ENCODE peak calls at places on chromosome 1, in nine cellular contexts. I is pancreas; N is thoracic aorta; L is right lobe of liver; Q is tibial nerve; C is PC-3; U is IMR-90; O is body of pancreas; J is CD8-positive, alpha-beta T cell. R is an unnamed sample. For H3K36me3, the result is how much of the 10 kb centered on the place peaks cover.

GRCh38 chr1:33300673-33301072 is 20.2 kb downstream of the A3GALT2 start:
- DNase-seq in I (peak), N (no peak), L (peak), Q (peak), C (no peak), U (peak), O (peak), J (no peak), R (no peak)

GRCh38 chr1:158998781-158999161 is 10.9 kb upstream of the IFI16 start:
- DNase-seq in I (no peak), N (no peak), L (no peak), Q (peak), C (peak), U (peak), O (peak), J (peak), R (no peak)

GRCh38 chr1:60952566-60953215 is 129.7 kb upstream of the NFIA start:
- DNase-seq in I (no peak), N (no peak), L (no peak), Q (no peak), C (no peak), U (no peak), O (no peak), J (no peak), R (no peak)

GRCh38 chr1:229664133-229664689 is 38.2 kb downstream of the URB2 start:
- DNase-seq in I (peak), N (no peak), L (no peak), Q (no peak), C (no peak), U (peak), O (peak), J (peak), R (peak)

GRCh38 chr1:167439301-167439988 is 78.9 kb downstream of the CD247 start:
- DNase-seq in I (peak), N (no peak), L (no peak), Q (no peak), C (no peak), U (peak), O (peak), J (peak), R (peak)

GRCh38 chr1:221865808-221866207 is 123.9 kb upstream of the DUSP10 start:
- DNase-seq in I (no peak), N (no peak), L (no peak), Q (no peak), C (peak), U (peak), O (no peak), J (no peak), R (no peak)

GRCh38 chr1:179184403-179184802 is 45.1 kb downstream of the ABL2 start:
- DNase-seq in I (no peak), N (no peak), L (no peak), Q (no peak), C (no peak), U (no peak), O (no peak), J (no peak), R (no peak)

GRCh38 chr1:9684806-9685205 is 33.3 kb downstream of the PIK3CD start:
- DNase-seq in I (no peak), N (no peak), L (no peak), Q (no peak), C (no peak), U (no peak), O (no peak), J (no peak), R (no peak)

GRCh38 chr1:201769966-201770365 is 59.0 kb upstream of the IPO9 start:
- DNase-seq in I (no peak), N (no peak), L (no peak), Q (no peak), C (no peak), U (peak), O (no peak), J (no peak), R (no peak)

GRCh38 chr1:172567720-172568119 is 34.8 kb downstream of the SUCO start:
- DNase-seq in I (no peak), N (no peak), L (no peak), Q (no peak), C (no peak), U (no peak), O (no peak), J (no peak), R (no peak)

GRCh38 chr1:85629532-85629920 is 49.0 kb downstream of the CCN1 start:
- DNase-seq in I (no peak), N (no peak), L (no peak), Q (no peak), C (peak), U (no peak), O (no peak), J (no peak), R (no peak)

GRCh38 chr1:211870156-211870555 is 39.6 kb upstream of the LPGAT1 start:
- DNase-seq in I (no peak), N (no peak), L (no peak), Q (no peak), C (no peak), U (no peak), O (no peak), J (no peak), R (no peak)

GRCh38 chr1:92536593-92537332 is 50.0 kb upstream of the GFI1 start:
- DNase-seq in I (no peak), N (no peak), L (no peak), Q (no peak), C (peak), U (peak), O (no peak), J (peak), R (peak)

GRCh38 chr1:7298145-7298544 is 473.0 kb upstream of the VAMP3 start:
- DNase-seq in I (no peak), N (no peak), L (no peak), Q (no peak), C (no peak), U (no peak), O (no peak), J (no peak), R (no peak)

GRCh38 chr1:26838474-26839338 is 12.2 kb downstream of the ZDHHC18 start:
- DNase-seq in I (no peak), N (no peak), L (no peak), Q (no peak), C (no peak), U (no peak), O (no peak), J (peak), R (peak)

GRCh38 chr1:241717975-241718374 is 65.9 kb downstream of the WDR64 start:
- DNase-seq in I (no peak), N (no peak), L (no peak), Q (no peak), C (peak), U (no peak), O (no peak), J (no peak), R (no peak)

GRCh38 chr1:156145622-156146005 is 7.8 kb upstream of the SEMA4A start:
- DNase-seq in I (no peak), N (no peak), L (no peak), Q (no peak), C (no peak), U (no peak), O (no peak), J (no peak), R (no peak)

GRCh38 chr1:205963352-205963751 is 20.1 kb upstream of the SLC26A9 start:
- DNase-seq in I (no peak), N (no peak), L (no peak), Q (no peak), C (peak), U (peak), O (no peak), J (no peak), R (no peak)

GRCh38 chr1:221289103-221289502 is 409.9 kb downstream of the HLX start:
- DNase-seq in I (no peak), N (no peak), L (no peak), Q (no peak), C (peak), U (no peak), O (no peak), J (no peak), R (no peak)

GRCh38 chr1:158103860-158104522 is 76.7 kb upstream of the CD1D start:
- DNase-seq in I (no peak), N (no peak), L (no peak), Q (no peak), C (no peak), U (no peak), O (no peak), J (no peak), R (no peak)

GRCh38 chr1:176552217-176552974 is 89.4 kb downstream of the PAPPA2 start:
- DNase-seq in I (no peak), N (no peak), L (no peak), Q (no peak), C (no peak), U (no peak), O (no peak), J (no peak), R (no peak)

GRCh38 chr1:234409328-234409727 is 36.1 kb downstream of the COA6 start:
- DNase-seq in I (no peak), N (no peak), L (no peak), Q (no peak), C (no peak), U (peak), O (no peak), J (no peak), R (no peak)
- TF ChIP-seq CTCF in I (no peak), N (no peak), L (no peak), Q (no peak), C (peak), U (no peak), O (no peak), J (no peak), R (no peak)

GRCh38 chr1:44646276-44646675 is 28.0 kb downstream of the TMEM53 start:
- DNase-seq in I (no peak), N (no peak), L (no peak), Q (no peak), C (no peak), U (peak), O (no peak), J (no peak), R (no peak)

GRCh38 chr1:44648514-44649250 is 25.6 kb downstream of the TMEM53 start:
- DNase-seq in I (no peak), N (no peak), L (no peak), Q (no peak), C (no peak), U (no peak), O (no peak), J (no peak), R (no peak)

GRCh38 chr1:44646711-44647110 is 27.6 kb downstream of the TMEM53 start:
- DNase-seq in I (no peak), N (no peak), L (no peak), Q (no peak), C (no peak), U (peak), O (no peak), J (no peak), R (no peak)

GRCh38 chr1:44649788-44650158 is 24.5 kb downstream of the TMEM53 start:
- DNase-seq in I (no peak), N (no peak), L (no peak), Q (no peak), C (no peak), U (no peak), O (no peak), J (no peak), R (no peak)

GRCh38 chr1:44647896-44648295 is 26.4 kb downstream of the TMEM53 start:
- DNase-seq in I (no peak), N (no peak), L (no peak), Q (no peak), C (no peak), U (no peak), O (no peak), J (no peak), R (no peak)
- H3K36me3 ChIP-seq in I (under half), N (under half), L (under half), Q (under half), C (under half), U (half or more), O (under half), J (half or more), R (under half)

DNA sequence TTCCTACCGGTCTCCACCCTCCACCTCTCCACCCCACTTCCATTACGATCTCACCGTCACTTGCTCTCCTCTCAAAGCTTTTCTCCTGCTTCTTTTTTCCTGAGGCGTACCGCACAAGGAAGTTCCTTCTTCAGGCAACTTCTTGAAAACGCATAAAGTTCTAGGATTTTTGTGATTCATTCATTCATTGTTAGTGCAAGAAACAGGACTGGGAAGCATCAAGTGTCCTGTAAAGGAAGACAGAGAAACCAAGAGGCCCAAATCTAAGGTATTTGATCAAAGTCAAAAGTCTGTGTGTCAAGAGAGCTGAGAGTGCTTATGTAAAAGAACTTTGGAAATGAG is 1.3 kb upstream of the RCC2 start:
- DNase-seq in I (no peak), N (no peak), L (no peak), Q (no peak), C (peak), U (no peak), O (no peak), J (no peak), R (no peak)
- H3K4me3 ChIP-seq in I (no peak), N (no peak), L (no peak), Q (no peak), C (peak), U (no peak), O (no peak), J (no peak), R (no peak)

GRCh38 chr1:171107257-171107940 is 16.7 kb downstream of the FMO3 start:
- DNase-seq in I (no peak), N (no peak), L (no peak), Q (no peak), C (no peak), U (peak), O (no peak), J (no peak), R (no peak)
- TF ChIP-seq CTCF in I (no peak), N (no peak), L (peak), Q (no peak), C (no peak), U (no peak), O (no peak), J (no peak), R (no peak)

GRCh38 chr1:11194407-11195176 is 5.4 kb downstream of the ANGPTL7 start:
- DNase-seq in I (no peak), N (no peak), L (no peak), Q (no peak), C (no peak), U (no peak), O (no peak), J (no peak), R (no peak)
- H3K36me3 ChIP-seq in I (under half), N (under half), L (under half), Q (under half), C (half or more), U (under half), O (under half), J (under half), R (under half)

DNA sequence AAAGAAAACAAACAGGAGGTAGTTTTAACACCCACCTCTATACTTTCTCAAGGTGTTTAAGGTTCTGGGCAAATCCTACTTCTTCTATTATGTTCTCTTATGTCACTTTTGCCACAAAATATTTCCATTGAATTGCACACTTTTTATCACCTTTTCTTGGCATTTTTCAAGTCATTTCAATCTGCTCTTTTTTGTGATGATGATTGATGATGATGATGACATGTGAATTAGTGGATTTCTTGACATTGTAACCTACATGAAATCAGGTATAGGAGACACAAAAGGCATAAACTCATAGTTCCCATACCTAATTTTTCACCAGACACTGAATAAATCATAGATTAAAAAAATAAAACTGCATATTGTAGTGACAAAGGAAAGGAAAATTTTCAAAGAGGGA is 4.2 kb downstream of the PTPRC start:
- DNase-seq in I (no peak), N (no peak), L (no peak), Q (no peak), C (no peak), U (no peak), O (no peak), J (no peak), R (no peak)
- H3K4me3 ChIP-seq in I (no peak), N (no peak), L (no peak), Q (no peak), C (no peak), U (no peak), O (no peak), J (peak), R (no peak)